ENCODE peak calls at places on chromosomes 3 and 15, in seven cellular contexts. P, T, A, F, R, Q and Y are unnamed samples.

GRCh38 chr15:71323604-71324003 is 208.3 kb downstream of the THSD4 start:
- DNase-seq in P (no peak), R (no peak), Q (no peak), T (no peak), A (no peak), F (peak), Y (no peak)

GRCh38 chr3:191316876-191317603 is 12.2 kb upstream of the CCDC50 start:
- DNase-seq in R (no peak), Q (no peak), A (no peak), T (no peak), F (no peak), P (no peak), Y (no peak)

GRCh38 chr3:111712294-111713180 is 117.4 kb upstream of the ZBED2 start:
- DNase-seq in T (peak), Q (no peak), F (peak), A (peak), R (no peak), P (peak), Y (peak)

GRCh38 chr15:30991301-30992072 is at the start of gene MTMR10:
- DNase-seq in R (peak), A (peak), F (peak), P (peak), Q (peak), T (peak), Y (peak)

GRCh38 chr3:48949376-48949717 is 30.7 kb downstream of the ARIH2 start:
- DNase-seq in F (no peak), P (no peak), A (no peak), Q (no peak), R (no peak), T (no peak), Y (no peak)

GRCh38 chr3:187946981-187947380 is 201.7 kb upstream of the BCL6 start:
- DNase-seq in Q (no peak), T (no peak), R (no peak), F (no peak), P (no peak), A (no peak), Y (no peak)

GRCh38 chr3:11480663-11481298 is 162.9 kb downstream of the VGLL4 start:
- DNase-seq in A (no peak), R (no peak), F (no peak), T (no peak), Q (no peak), P (no peak), Y (peak)

GRCh38 chr15:67840747-67841634 is 1.1 kb upstream of the RNU6-1 start:
- DNase-seq in Q (peak), F (peak), P (no peak), R (no peak), T (no peak), A (peak), Y (peak)

GRCh38 chr15:96330450-96331140 is at the start of gene NR2F2:
- DNase-seq in F (peak), Q (peak), P (peak), R (peak), A (peak), T (peak), Y (peak)

GRCh38 chr15:39300451-39301153 is 280.3 kb upstream of the THBS1 start:
- DNase-seq in P (no peak), T (no peak), R (no peak), F (peak), A (no peak), Q (peak), Y (no peak)

GRCh38 chr3:29751647-29752263 is 470.9 kb downstream of the RBMS3 start:
- DNase-seq in T (no peak), P (no peak), F (no peak), R (no peak), A (peak), Q (no peak), Y (peak)

GRCh38 chr3:141452045-141452444 is 34.8 kb upstream of the RASA2 start:
- DNase-seq in F (peak), A (no peak), T (peak), R (peak), P (peak), Q (peak), Y (peak)

GRCh38 chr3:53820756-53821580 is 25.3 kb downstream of the CHDH start:
- DNase-seq in Q (no peak), R (no peak), A (no peak), T (no peak), P (no peak), F (no peak), Y (no peak)

GRCh38 chr3:123163146-123163545 is 38.6 kb upstream of the SEC22A start:
- DNase-seq in Q (no peak), A (no peak), P (no peak), F (no peak), R (no peak), T (no peak), Y (no peak)

GRCh38 chr15:32222716-32223115 is 180.4 kb downstream of the GOLGA8K start:
- DNase-seq in R (no peak), F (no peak), T (no peak), Q (no peak), A (no peak), P (no peak), Y (no peak)